ENCODE peak calls at places on chromosomes 2 and 18, in nine cellular contexts. Y, I, C, J, N, Q, D, K and E are unnamed samples.

GRCh38 chr2:50895058-50895457 is 136.9 kb downstream of the NRXN1 start:
- DNase-seq in Y (no peak), I (no peak), C (no peak), J (no peak), N (no peak), Q (no peak), D (no peak), K (no peak), E (no peak)

GRCh38 chr2:102063360-102063947 is 71.7 kb downstream of the IL1R2 start:
- DNase-seq in Y (peak), I (peak), C (peak), J (no peak), N (no peak), Q (peak), D (peak), K (peak), E (no peak)

GRCh38 chr2:232890536-232890895 is 20.5 kb downstream of the SNORC start:
- DNase-seq in Y (no peak), I (no peak), C (no peak), J (no peak), N (no peak), Q (peak), D (no peak), K (no peak), E (no peak)

GRCh38 chr2:197996583-197996982 is 192.2 kb downstream of the PLCL1 start:
- DNase-seq in Y (no peak), I (no peak), C (no peak), J (no peak), N (peak), Q (no peak), D (no peak), K (no peak), E (no peak)

GRCh38 chr2:39523308-39524044 is 86.4 kb upstream of the MAP4K3 start:
- DNase-seq in Y (peak), I (no peak), C (peak), J (peak), N (no peak), Q (no peak), D (no peak), K (no peak), E (no peak)

GRCh38 chr2:48266698-48267097 is 263.3 kb upstream of the STON1 start:
- DNase-seq in Y (no peak), I (no peak), C (no peak), J (no peak), N (no peak), Q (no peak), D (no peak), K (no peak), E (no peak)

GRCh38 chr18:37398248-37398920 is 167.2 kb downstream of the CELF4 start:
- DNase-seq in Y (no peak), I (no peak), C (peak), J (no peak), N (no peak), Q (peak), D (no peak), K (no peak), E (no peak)

GRCh38 chr18:78241535-78242306 is 737.9 kb upstream of the SALL3 start:
- DNase-seq in Y (no peak), I (no peak), C (no peak), J (no peak), N (no peak), Q (no peak), D (no peak), K (no peak), E (no peak)

GRCh38 chr18:23545247-23545789 is 41.0 kb downstream of the NPC1 start:
- DNase-seq in Y (no peak), I (no peak), C (no peak), J (no peak), N (no peak), Q (no peak), D (no peak), K (no peak), E (no peak)

GRCh38 chr2:120517790-120518469 is 172.0 kb downstream of the INHBB start:
- DNase-seq in Y (no peak), I (no peak), C (no peak), J (no peak), N (no peak), Q (no peak), D (no peak), K (no peak), E (no peak)

GRCh38 chr18:26262156-26262555 is 35.9 kb downstream of the TAF4B start:
- DNase-seq in Y (no peak), I (no peak), C (no peak), J (no peak), N (no peak), Q (no peak), D (no peak), K (no peak), E (no peak)

GRCh38 chr2:105517814-105518705 is 119.2 kb upstream of the FHL2 start:
- DNase-seq in Y (peak), I (no peak), C (peak), J (no peak), N (no peak), Q (peak), D (no peak), K (peak), E (peak)

GRCh38 chr18:58297198-58297597 is 253.2 kb downstream of the NEDD4L start:
- DNase-seq in Y (no peak), I (no peak), C (peak), J (no peak), N (peak), Q (no peak), D (no peak), K (no peak), E (no peak)

GRCh38 chr18:80074183-80074582 is 34.9 kb upstream of the ADNP2 start:
- DNase-seq in Y (no peak), I (no peak), C (no peak), J (no peak), N (no peak), Q (no peak), D (no peak), K (no peak), E (no peak)

GRCh38 chr2:3343012-3343411 is 34.6 kb downstream of the EIPR1 start:
- DNase-seq in Y (no peak), I (no peak), C (no peak), J (no peak), N (no peak), Q (no peak), D (no peak), K (no peak), E (no peak)

GRCh38 chr2:137910641-137911040 is 53.6 kb upstream of the HNMT start:
- DNase-seq in Y (no peak), I (no peak), C (peak), J (no peak), N (no peak), Q (no peak), D (no peak), K (no peak), E (no peak)

GRCh38 chr2:122545821-122546220 is 790.4 kb downstream of the TSN start:
- DNase-seq in Y (no peak), I (no peak), C (no peak), J (no peak), N (no peak), Q (no peak), D (no peak), K (no peak), E (no peak)

GRCh38 chr2:49490710-49491109 is 336.4 kb upstream of the FSHR start:
- DNase-seq in Y (peak), I (no peak), C (peak), J (peak), N (no peak), Q (peak), D (peak), K (no peak), E (no peak)

GRCh38 chr2:151638188-151638933 is 95.9 kb downstream of the NEB start:
- DNase-seq in Y (no peak), I (no peak), C (peak), J (no peak), N (peak), Q (no peak), D (no peak), K (no peak), E (no peak)

GRCh38 chr2:223941579-223942277 is 3.4 kb downstream of the WDFY1 start:
- DNase-seq in Y (peak), I (no peak), C (peak), J (no peak), N (peak), Q (no peak), D (no peak), K (no peak), E (no peak)

GRCh38 chr2:168401771-168402170 is 54.3 kb upstream of the CERS6 start:
- DNase-seq in Y (no peak), I (no peak), C (no peak), J (no peak), N (no peak), Q (no peak), D (no peak), K (no peak), E (no peak)

GRCh38 chr18:69469444-69469919 is 68.8 kb downstream of the DOK6 start:
- DNase-seq in Y (no peak), I (no peak), C (peak), J (peak), N (peak), Q (peak), D (no peak), K (no peak), E (no peak)

GRCh38 chr2:149989447-149990063 is 402.0 kb upstream of the MMADHC start:
- DNase-seq in Y (peak), I (no peak), C (peak), J (no peak), N (no peak), Q (no peak), D (no peak), K (no peak), E (no peak)

GRCh38 chr2:217746741-217747287 is 256.0 kb downstream of the TNS1 start:
- DNase-seq in Y (no peak), I (no peak), C (peak), J (no peak), N (no peak), Q (no peak), D (no peak), K (no peak), E (no peak)

GRCh38 chr2:230714122-230714453 is 1.4 kb downstream of the CAB39 start:
- DNase-seq in Y (no peak), I (no peak), C (peak), J (peak), N (peak), Q (no peak), D (no peak), K (no peak), E (no peak)

GRCh38 chr2:101987832-101988231 is 3.9 kb upstream of the IL1R2 start:
- DNase-seq in Y (no peak), I (no peak), C (peak), J (no peak), N (no peak), Q (no peak), D (no peak), K (no peak), E (no peak)

GRCh38 chr18:31042068-31042390 is 513 bp downstream of the DSC3 start:
- DNase-seq in Y (no peak), I (no peak), C (no peak), J (no peak), N (no peak), Q (no peak), D (no peak), K (no peak), E (no peak)

GRCh38 chr2:241813080-241813805 is 4.2 kb downstream of the NEU4 start:
- DNase-seq in Y (no peak), I (peak), C (no peak), J (no peak), N (no peak), Q (peak), D (no peak), K (peak), E (no peak)

GRCh38 chr2:222296311-222296736 is 2.5 kb downstream of the PAX3 start:
- DNase-seq in Y (no peak), I (no peak), C (no peak), J (no peak), N (no peak), Q (no peak), D (no peak), K (no peak), E (no peak)

GRCh38 chr2:229943770-229944449 is 21.6 kb downstream of the FBXO36 start:
- DNase-seq in Y (no peak), I (no peak), C (no peak), J (no peak), N (no peak), Q (no peak), D (no peak), K (no peak), E (no peak)

GRCh38 chr2:11872948-11873269 is 126.5 kb downstream of the LPIN1 start:
- DNase-seq in Y (no peak), I (no peak), C (no peak), J (no peak), N (no peak), Q (no peak), D (no peak), K (peak), E (no peak)

GRCh38 chr2:100427111-100427510 is 9.6 kb upstream of the CHST10 start:
- DNase-seq in Y (no peak), I (no peak), C (no peak), J (no peak), N (no peak), Q (no peak), D (no peak), K (no peak), E (no peak)

DNA sequence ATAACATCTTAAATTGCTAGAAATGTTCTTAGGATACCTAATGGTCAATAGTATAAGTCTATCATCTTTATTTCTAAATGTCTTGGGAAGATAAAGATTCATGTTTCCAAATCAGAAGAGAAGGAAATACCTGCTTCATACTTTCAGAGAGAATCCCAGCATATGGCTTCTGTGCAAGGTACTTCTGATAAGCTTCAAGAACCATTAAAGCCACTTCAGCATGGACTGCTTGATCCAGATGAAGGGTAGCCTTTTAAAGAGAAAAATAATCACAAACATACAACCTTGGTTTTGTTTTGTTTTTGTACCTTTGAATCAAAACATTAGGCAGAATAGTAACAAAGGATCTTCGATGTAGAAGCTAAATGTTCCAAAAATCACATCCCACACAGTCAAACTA is 44.0 kb downstream of the EPG5 start:
- DNase-seq in Y (no peak), I (no peak), C (no peak), J (no peak), N (no peak), Q (no peak), D (no peak), K (no peak), E (no peak)
- H3K27ac ChIP-seq in Y (no peak), I (no peak), C (no peak), J (no peak), N (no peak), Q (no peak), D (no peak), K (no peak), E (no peak)

GRCh38 chr18:41529093-41529492 is 425.9 kb upstream of the PIK3C3 start:
- DNase-seq in Y (no peak), I (no peak), C (no peak), J (no peak), N (no peak), Q (no peak), D (no peak), K (no peak), E (no peak)
- H3K27ac ChIP-seq in Y (no peak), I (no peak), C (no peak), J (no peak), N (no peak), Q (no peak), D (no peak), K (no peak), E (no peak)

DNA sequence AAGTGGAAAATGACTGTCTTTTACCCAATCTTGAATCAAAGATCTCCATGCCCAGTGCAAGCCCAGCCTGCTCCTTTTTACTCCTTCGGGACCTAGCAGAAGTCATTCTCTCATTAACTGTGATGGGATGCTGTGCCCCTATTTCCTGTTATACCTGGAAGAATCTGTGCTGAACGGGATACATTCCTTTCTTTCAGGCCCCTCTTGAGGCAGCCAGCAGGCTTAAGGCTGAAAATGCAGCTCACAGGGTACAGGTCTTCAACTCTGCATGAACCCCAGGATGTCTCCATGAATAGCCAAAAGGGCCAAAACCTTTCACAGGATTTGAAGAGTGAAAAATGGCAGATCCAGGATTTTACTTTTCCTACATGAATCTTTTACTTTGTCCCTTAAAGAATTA is 784.8 kb upstream of the KLHL29 start:
- DNase-seq in Y (no peak), I (no peak), C (no peak), J (no peak), N (no peak), Q (no peak), D (no peak), K (no peak), E (no peak)
- H3K27ac ChIP-seq in Y (no peak), I (no peak), C (no peak), J (no peak), N (no peak), Q (no peak), D (no peak), K (no peak), E (no peak)

GRCh38 chr2:70753978-70754377 is 14.0 kb downstream of the ADD2 start:
- DNase-seq in Y (no peak), I (no peak), C (no peak), J (no peak), N (no peak), Q (no peak), D (no peak), K (no peak), E (no peak)

GRCh38 chr2:70751881-70752280 is 16.1 kb downstream of the ADD2 start:
- DNase-seq in Y (no peak), I (no peak), C (no peak), J (no peak), N (no peak), Q (no peak), D (no peak), K (no peak), E (no peak)

GRCh38 chr2:70759446-70759845 is 8.6 kb downstream of the ADD2 start:
- DNase-seq in Y (no peak), I (no peak), C (no peak), J (no peak), N (no peak), Q (no peak), D (no peak), K (no peak), E (no peak)

GRCh38 chr2:70753031-70753430 is 15.0 kb downstream of the ADD2 start:
- DNase-seq in Y (no peak), I (no peak), C (no peak), J (no peak), N (no peak), Q (no peak), D (no peak), K (no peak), E (no peak)

DNA sequence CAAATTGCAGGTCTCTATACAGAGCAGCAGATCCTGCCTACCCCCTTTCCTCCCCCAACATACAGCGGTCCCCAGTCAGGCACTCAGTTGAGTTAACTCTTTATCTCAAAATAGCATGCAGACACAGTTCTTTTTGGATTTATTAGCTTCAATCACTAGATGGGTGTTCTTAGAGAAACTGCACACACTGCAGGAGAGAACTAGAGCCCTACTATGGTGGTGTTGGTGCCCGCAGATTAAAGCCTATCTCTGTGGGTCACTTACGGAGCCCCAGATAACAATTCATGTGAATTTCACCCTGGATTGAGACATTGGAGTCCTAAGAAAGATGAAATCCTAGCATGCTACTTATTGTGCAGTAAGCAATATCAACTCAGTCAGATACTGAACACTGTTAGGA is 11.9 kb downstream of the ADD2 start:
- DNase-seq in Y (no peak), I (no peak), C (no peak), J (no peak), N (no peak), Q (no peak), D (no peak), K (no peak), E (no peak)
- H3K27ac ChIP-seq in Y (no peak), I (no peak), C (no peak), J (no peak), N (no peak), Q (no peak), D (no peak), K (no peak), E (no peak)

GRCh38 chr18:47530695-47531094 is 279.2 kb upstream of the SKOR2 start:
- DNase-seq in Y (no peak), I (no peak), C (no peak), J (no peak), N (no peak), Q (no peak), D (no peak), K (no peak), E (no peak)
- H3K27ac ChIP-seq in Y (no peak), I (no peak), C (no peak), J (no peak), N (no peak), Q (no peak), D (no peak), K (no peak), E (no peak)

GRCh38 chr2:234731236-234731635 is 220.6 kb upstream of the SH3BP4 start:
- DNase-seq in Y (no peak), I (no peak), C (no peak), J (no peak), N (no peak), Q (no peak), D (no peak), K (no peak), E (no peak)

GRCh38 chr2:234733093-234733489 is 218.7 kb upstream of the SH3BP4 start:
- DNase-seq in Y (no peak), I (no peak), C (no peak), J (no peak), N (no peak), Q (no peak), D (no peak), K (no peak), E (no peak)

GRCh38 chr2:234733795-234734600 is 217.8 kb upstream of the SH3BP4 start:
- DNase-seq in Y (no peak), I (no peak), C (no peak), J (no peak), N (no peak), Q (no peak), D (no peak), K (no peak), E (no peak)

GRCh38 chr2:234732404-234733092 is 219.3 kb upstream of the SH3BP4 start:
- DNase-seq in Y (no peak), I (no peak), C (no peak), J (no peak), N (no peak), Q (no peak), D (no peak), K (no peak), E (no peak)

GRCh38 chr2:234730066-234730640 is 221.7 kb upstream of the SH3BP4 start:
- DNase-seq in Y (no peak), I (no peak), C (no peak), J (no peak), N (no peak), Q (no peak), D (no peak), K (no peak), E (no peak)
- H3K27ac ChIP-seq in Y (no peak), I (no peak), C (no peak), J (no peak), N (no peak), Q (no peak), D (no peak), K (no peak), E (no peak)